ENCODE peak calls at places on chromosomes 13 and 19, in six cellular contexts. One of them, this sample, is unnamed.

GRCh38 chr19:50281491-50281890 is 47.7 kb downstream of the KCNC3 start:
- DNase-seq in PC-3: no peak
- DNase-seq in HepG2: no peak
- DNase-seq in PC-9: no peak
- DNase-seq in astrocyte: no peak
- DNase-seq in fibroblast of lung: no peak
- DNase-seq in this sample: no peak

GRCh38 chr13:102901615-102902305 is 55.9 kb downstream of the ERCC5 start:
- DNase-seq in astrocyte: peak; percentile 5
- DNase-seq in PC-3: peak; percentile 5
- DNase-seq in HepG2: no peak
- DNase-seq in PC-9: peak; percentile 21
- DNase-seq in fibroblast of lung: peak; percentile 24
- DNase-seq in this sample: no peak

GRCh38 chr19:3482507-3483225 is 575 bp downstream of the SMIM44 start:
- DNase-seq in PC-3: peak; percentile 24
- DNase-seq in PC-9: no peak
- DNase-seq in fibroblast of lung: no peak
- DNase-seq in HepG2: no peak
- DNase-seq in astrocyte: no peak
- DNase-seq in this sample: no peak

GRCh38 chr13:31614073-31614472 is 125.3 kb upstream of the RXFP2 start:
- DNase-seq in HepG2: no peak
- DNase-seq in PC-3: no peak
- DNase-seq in astrocyte: no peak
- DNase-seq in PC-9: no peak
- DNase-seq in fibroblast of lung: no peak
- DNase-seq in this sample: no peak

GRCh38 chr13:42239644-42240043 is 32.3 kb upstream of the AKAP11 start:
- DNase-seq in PC-3: peak; percentile 43
- DNase-seq in fibroblast of lung: peak; percentile 29
- DNase-seq in HepG2: no peak
- DNase-seq in PC-9: no peak
- DNase-seq in astrocyte: peak; percentile 12
- DNase-seq in this sample: no peak

GRCh38 chr13:47997384-47997783 is 3.7 kb downstream of the SUCLA2 start:
- DNase-seq in PC-3: no peak
- DNase-seq in HepG2: no peak
- DNase-seq in PC-9: no peak
- DNase-seq in fibroblast of lung: no peak
- DNase-seq in astrocyte: no peak
- DNase-seq in this sample: no peak

GRCh38 chr19:20558011-20558410 is 7.6 kb downstream of the ZNF737 start:
- DNase-seq in astrocyte: no peak
- DNase-seq in HepG2: no peak
- DNase-seq in fibroblast of lung: no peak
- DNase-seq in PC-3: no peak
- DNase-seq in PC-9: no peak
- DNase-seq in this sample: no peak

GRCh38 chr13:48633695-48634094 is 20.0 kb upstream of the CYSLTR2 start:
- DNase-seq in astrocyte: no peak
- DNase-seq in HepG2: no peak
- DNase-seq in PC-9: no peak
- DNase-seq in fibroblast of lung: no peak
- DNase-seq in PC-3: no peak
- DNase-seq in this sample: no peak

GRCh38 chr13:95243207-95243606 is 58.0 kb downstream of the ABCC4 start:
- DNase-seq in PC-3: no peak
- DNase-seq in PC-9: no peak
- DNase-seq in astrocyte: peak; percentile 12
- DNase-seq in HepG2: no peak
- DNase-seq in fibroblast of lung: peak; percentile 21
- DNase-seq in this sample: no peak

GRCh38 chr13:111845621-111846351 is 221.2 kb upstream of the SOX1 start:
- DNase-seq in PC-9: no peak
- DNase-seq in fibroblast of lung: no peak
- DNase-seq in HepG2: no peak
- DNase-seq in astrocyte: no peak
- DNase-seq in PC-3: no peak
- DNase-seq in this sample: no peak

GRCh38 chr13:33319859-33320258 is 34.3 kb upstream of the STARD13 start:
- DNase-seq in fibroblast of lung: no peak
- DNase-seq in PC-3: no peak
- DNase-seq in astrocyte: no peak
- DNase-seq in PC-9: no peak
- DNase-seq in HepG2: no peak
- DNase-seq in this sample: no peak

GRCh38 chr13:91312324-91312723 is 35.2 kb upstream of the MIR17HG start:
- DNase-seq in astrocyte: no peak
- DNase-seq in fibroblast of lung: no peak
- DNase-seq in PC-3: no peak
- DNase-seq in HepG2: no peak
- DNase-seq in PC-9: no peak
- DNase-seq in this sample: no peak

GRCh38 chr19:55638864-55639359 is 1.9 kb upstream of the ZNF580 start:
- DNase-seq in HepG2: peak; percentile 66
- DNase-seq in fibroblast of lung: peak; percentile 28
- DNase-seq in astrocyte: no peak
- DNase-seq in PC-9: peak; percentile 50
- DNase-seq in PC-3: peak; percentile 64
- DNase-seq in this sample: no peak

GRCh38 chr19:5035817-5036732 is 67.2 kb downstream of the KDM4B start:
- DNase-seq in fibroblast of lung: no peak
- DNase-seq in astrocyte: no peak
- DNase-seq in PC-9: no peak
- DNase-seq in HepG2: no peak
- DNase-seq in PC-3: no peak
- DNase-seq in this sample: no peak

GRCh38 chr13:43663474-43664090 is 123.2 kb downstream of the ENOX1 start:
- DNase-seq in PC-3: peak; percentile 28
- DNase-seq in fibroblast of lung: peak; percentile 57
- DNase-seq in astrocyte: peak; percentile 39
- DNase-seq in HepG2: no peak
- DNase-seq in PC-9: no peak
- DNase-seq in this sample: no peak

GRCh38 chr19:40055049-40055448 is 982 bp downstream of the ZNF780B start:
- DNase-seq in HepG2: no peak
- DNase-seq in PC-3: no peak
- DNase-seq in astrocyte: no peak
- DNase-seq in PC-9: no peak
- DNase-seq in fibroblast of lung: no peak
- DNase-seq in this sample: no peak

GRCh38 chr19:40059624-40060023 is 3.6 kb upstream of the ZNF780B start:
- DNase-seq in PC-9: no peak
- DNase-seq in fibroblast of lung: no peak
- DNase-seq in HepG2: no peak
- DNase-seq in astrocyte: no peak
- DNase-seq in PC-3: no peak
- DNase-seq in this sample: no peak

GRCh38 chr19:40055832-40056504 is at the start of gene ZNF780B:
- DNase-seq in PC-3: peak; percentile 49
- DNase-seq in HepG2: peak; percentile 68
- DNase-seq in fibroblast of lung: peak; percentile 58
- DNase-seq in astrocyte: peak; percentile 45
- DNase-seq in PC-9: no peak
- DNase-seq in this sample: peak; percentile 67

GRCh38 chr19:40056505-40056904 is 474 bp upstream of the ZNF780B start:
- DNase-seq in astrocyte: no peak
- DNase-seq in fibroblast of lung: no peak
- DNase-seq in PC-9: no peak
- DNase-seq in HepG2: no peak
- DNase-seq in PC-3: no peak
- DNase-seq in this sample: no peak

DNA sequence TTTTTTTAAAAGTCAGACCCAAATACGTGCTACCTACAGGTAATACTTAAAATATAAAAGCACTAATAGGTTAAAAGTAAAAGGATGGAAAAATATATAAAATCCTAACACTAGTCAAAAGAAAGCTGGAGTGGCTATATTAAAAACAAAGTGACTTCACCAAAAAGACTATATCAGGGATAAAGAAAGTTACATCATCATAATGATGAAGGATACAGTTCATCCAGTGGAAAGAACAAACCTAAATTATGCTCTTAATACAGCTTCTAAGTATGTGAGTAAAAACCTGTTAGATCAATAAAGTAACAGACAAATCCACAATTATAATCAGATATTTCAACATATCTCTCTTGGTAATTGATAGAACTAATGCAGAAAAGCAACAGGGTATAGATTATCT is 1.1 kb upstream of the ZNF780B start:
- DNase-seq in fibroblast of lung: no peak
- DNase-seq in HepG2: no peak
- DNase-seq in PC-9: no peak
- DNase-seq in astrocyte: no peak
- DNase-seq in PC-3: no peak
- DNase-seq in this sample: no peak
- H3K4me2 ChIP-seq in fibroblast of lung: no peak overlapping the region
- H3K4me2 ChIP-seq in HepG2: peak overlapping the region; percentile 79
- H3K4me2 ChIP-seq in PC-9: peak overlapping the region; percentile 85
- H3K4me2 ChIP-seq in astrocyte: no peak overlapping the region
- H3K4me2 ChIP-seq in PC-3: peak overlapping the region; percentile 99
- H3K4me2 ChIP-seq in this sample: peak overlapping the region; percentile 84

DNA sequence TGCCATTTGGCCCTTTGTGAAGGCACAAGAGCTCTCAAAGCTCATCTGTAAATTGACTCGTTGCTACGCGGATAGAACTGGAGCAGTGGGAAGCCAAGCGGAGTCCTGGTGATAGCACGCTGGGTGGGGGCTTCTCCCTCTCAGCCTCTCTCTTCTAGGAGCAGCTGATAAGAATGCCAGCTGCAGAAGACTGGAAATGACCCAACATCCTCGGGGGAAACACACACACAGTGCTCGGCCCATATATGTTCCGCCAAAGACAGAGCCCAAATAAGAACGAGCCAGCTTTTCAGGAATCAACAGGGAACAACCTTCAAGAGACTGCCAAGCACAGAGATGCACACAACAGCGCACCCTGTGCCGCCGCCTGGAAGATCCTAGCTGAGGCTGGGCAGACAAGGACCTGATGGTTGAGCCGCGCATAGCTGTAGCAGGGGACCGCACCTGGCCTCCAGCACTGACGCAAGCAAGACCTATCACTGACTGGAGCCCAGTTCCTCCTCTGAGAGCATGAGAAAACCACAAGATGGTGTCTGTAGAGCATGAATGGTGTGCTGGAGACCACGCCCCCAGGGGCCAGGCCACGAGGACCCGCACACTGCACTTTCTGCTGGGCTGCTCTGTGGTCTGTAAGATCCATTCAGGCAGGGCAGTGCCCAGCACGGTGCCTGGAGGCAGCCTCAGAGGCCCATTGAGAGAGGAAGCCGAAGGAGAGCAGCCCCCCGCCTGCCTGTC is 16.0 kb upstream of the SLC35E1 start:
- DNase-seq in fibroblast of lung: peak; percentile 50
- DNase-seq in PC-3: no peak
- DNase-seq in astrocyte: peak; percentile 34
- DNase-seq in PC-9: no peak
- DNase-seq in HepG2: no peak
- DNase-seq in this sample: no peak
- TF ChIP-seq CTCF in fibroblast of lung: no peak
- TF ChIP-seq CTCF in PC-3: no peak
- TF ChIP-seq CTCF in astrocyte: no peak
- TF ChIP-seq CTCF in PC-9: no peak
- TF ChIP-seq CTCF in HepG2: no peak
- TF ChIP-seq CTCF in this sample: no peak

GRCh38 chr19:11293468-11294389 is 2.2 kb upstream of the TSPAN16 start:
- DNase-seq in astrocyte: peak; percentile 76
- DNase-seq in fibroblast of lung: peak; percentile 86
- DNase-seq in PC-3: peak; percentile 99
- DNase-seq in PC-9: peak; percentile 93
- DNase-seq in HepG2: peak; percentile 78
- DNase-seq in this sample: peak; percentile 95
- H3K4me3 ChIP-seq in astrocyte: peak overlapping the region; percentile 8
- H3K4me3 ChIP-seq in fibroblast of lung: no peak overlapping the region
- H3K4me3 ChIP-seq in PC-3: peak overlapping the region; percentile 53
- H3K4me3 ChIP-seq in PC-9: peak overlapping the region; percentile 37
- H3K4me3 ChIP-seq in HepG2: peak overlapping the region; percentile 56
- H3K4me3 ChIP-seq in this sample: no peak overlapping the region

GRCh38 chr13:39587939-39588338 is 15.1 kb downstream of the LHFPL6 start:
- DNase-seq in fibroblast of lung: no peak
- DNase-seq in astrocyte: no peak
- DNase-seq in PC-9: no peak
- DNase-seq in PC-3: no peak
- DNase-seq in HepG2: no peak
- DNase-seq in this sample: no peak
- H3K4me2 ChIP-seq in fibroblast of lung: peak overlapping the region; percentile 26
- H3K4me2 ChIP-seq in astrocyte: no peak overlapping the region
- H3K4me2 ChIP-seq in PC-9: no peak overlapping the region
- H3K4me2 ChIP-seq in PC-3: no peak overlapping the region
- H3K4me2 ChIP-seq in HepG2: no peak overlapping the region
- H3K4me2 ChIP-seq in this sample: no peak overlapping the region

DNA sequence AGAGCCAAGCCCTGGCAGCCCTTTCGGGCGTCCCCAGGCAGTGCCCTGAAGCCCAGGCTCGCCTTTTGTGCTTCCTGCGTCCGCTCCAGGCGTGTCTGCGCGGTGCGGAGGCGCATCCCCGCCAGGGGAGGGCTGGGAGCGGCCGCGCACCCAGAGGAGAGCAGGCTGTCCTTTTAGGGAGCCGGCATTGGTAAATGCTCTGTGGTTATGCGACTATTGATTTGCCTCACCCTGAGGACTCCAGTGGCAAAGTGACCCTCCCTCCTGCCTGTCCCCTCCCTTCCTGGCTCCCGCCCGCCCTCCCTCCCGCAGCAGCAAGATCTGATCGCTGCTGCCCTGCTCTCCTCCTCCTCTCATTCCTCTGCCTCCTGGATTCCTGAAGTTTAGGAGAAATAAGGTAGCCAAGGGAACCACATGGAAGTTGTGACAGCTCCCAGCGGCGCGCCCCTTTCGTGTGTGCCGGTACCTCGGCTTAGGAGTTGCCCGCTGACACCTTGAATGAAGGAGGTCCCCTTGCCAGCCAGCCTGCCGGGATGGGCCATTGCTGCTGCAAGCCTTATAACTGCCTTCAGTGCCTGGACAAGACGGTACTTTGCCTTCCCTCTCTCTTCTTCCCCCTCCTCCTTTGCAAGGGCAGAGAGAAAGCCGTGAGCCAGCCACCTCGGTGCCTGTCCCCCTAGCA is 167.0 kb downstream of the SLC7A1 start:
- DNase-seq in fibroblast of lung: peak; percentile 24
- DNase-seq in HepG2: no peak
- DNase-seq in astrocyte: peak; percentile 2
- DNase-seq in PC-3: no peak
- DNase-seq in PC-9: no peak
- DNase-seq in this sample: peak; percentile 20
- TF ChIP-seq CTCF in fibroblast of lung: no peak
- TF ChIP-seq CTCF in HepG2: no peak
- TF ChIP-seq CTCF in astrocyte: no peak
- TF ChIP-seq CTCF in PC-3: no peak
- TF ChIP-seq CTCF in PC-9: no peak
- TF ChIP-seq CTCF in this sample: no peak

GRCh38 chr13:24159921-24160324 is 597 bp upstream of the SPATA13 start:
- DNase-seq in PC-9: peak; percentile 48
- DNase-seq in PC-3: peak; percentile 13
- DNase-seq in HepG2: no peak
- DNase-seq in astrocyte: no peak
- DNase-seq in fibroblast of lung: peak; percentile 14
- DNase-seq in this sample: no peak
- H3K4me3 ChIP-seq in PC-9: peak overlapping the region; percentile 75
- H3K4me3 ChIP-seq in PC-3: peak overlapping the region; percentile 95
- H3K4me3 ChIP-seq in HepG2: peak overlapping the region; percentile 93
- H3K4me3 ChIP-seq in astrocyte: peak overlapping the region; percentile 55
- H3K4me3 ChIP-seq in fibroblast of lung: no peak overlapping the region
- H3K4me3 ChIP-seq in this sample: peak overlapping the region; percentile 66